ENCODE peak calls at places on chromosomes 12 and 14, in ten cellular contexts. D, M, Q, K, P, E, I, R, G and V are unnamed samples.

GRCh38 chr12:97276198-97276580 is 186.4 kb upstream of the RMST start:
- DNase-seq in G (no peak), R (no peak), D (no peak), K (no peak), I (no peak), E (no peak), Q (peak; percentile 23), P (no peak), M (no peak), V (no peak)

GRCh38 chr14:34781242-34781641 is 66.8 kb upstream of the CFL2 start:
- DNase-seq in D (no peak), M (no peak), R (no peak), G (peak; percentile 24), Q (no peak), P (no peak), E (peak; percentile 73), I (no peak), K (peak; percentile 92), V (no peak)

GRCh38 chr12:9327307-9327706 is 119.1 kb upstream of the PZP start:
- DNase-seq in I (no peak), K (no peak), Q (no peak), E (no peak), R (no peak), M (no peak), D (no peak), P (no peak), G (no peak), V (no peak)

GRCh38 chr12:104641862-104642261 is 185.1 kb downstream of the CHST11 start:
- DNase-seq in K (no peak), Q (no peak), G (no peak), R (peak; percentile 68), P (no peak), D (peak; percentile 77), E (no peak), I (no peak), M (no peak), V (peak; percentile 64)

GRCh38 chr12:54658306-54659264 is 10.4 kb upstream of the DCD start:
- DNase-seq in P (peak; percentile 89), K (peak; percentile 33), I (peak; percentile 56), G (peak; percentile 15), E (no peak), Q (peak; percentile 46), M (no peak), R (peak; percentile 58), D (peak; percentile 30), V (no peak)

GRCh38 chr12:11635341-11635740 is 14.1 kb upstream of the ETV6 start:
- DNase-seq in E (no peak), R (no peak), G (no peak), K (peak; percentile 26), Q (no peak), M (no peak), D (no peak), P (no peak), I (no peak), V (no peak)

GRCh38 chr12:56518570-56518969 is 3.0 kb upstream of the RBMS2 start:
- DNase-seq in G (no peak), R (no peak), M (no peak), Q (no peak), E (no peak), K (no peak), D (no peak), P (no peak), I (no peak), V (no peak)

GRCh38 chr14:24298892-24299254 is 707 bp downstream of the DHRS1 start:
- DNase-seq in K (peak; percentile 76), M (no peak), P (peak; percentile 58), G (no peak), R (no peak), Q (no peak), I (no peak), E (peak; percentile 23), D (no peak), V (no peak)

GRCh38 chr14:91389173-91389572 is 28.4 kb downstream of the CCDC88C start:
- DNase-seq in I (no peak), K (no peak), P (no peak), E (no peak), G (no peak), R (no peak), M (no peak), D (no peak), Q (no peak), V (no peak)

GRCh38 chr12:112557954-112558630 is 139.3 kb downstream of the PTPN11 start:
- DNase-seq in I (no peak), R (no peak), E (no peak), D (no peak), K (no peak), M (no peak), G (no peak), Q (no peak), P (no peak), V (no peak)

GRCh38 chr14:50783542-50783941 is 47.4 kb downstream of the NIN start:
- DNase-seq in I (no peak), E (no peak), K (no peak), R (no peak), Q (no peak), D (no peak), M (no peak), P (no peak), G (no peak), V (no peak)

DNA sequence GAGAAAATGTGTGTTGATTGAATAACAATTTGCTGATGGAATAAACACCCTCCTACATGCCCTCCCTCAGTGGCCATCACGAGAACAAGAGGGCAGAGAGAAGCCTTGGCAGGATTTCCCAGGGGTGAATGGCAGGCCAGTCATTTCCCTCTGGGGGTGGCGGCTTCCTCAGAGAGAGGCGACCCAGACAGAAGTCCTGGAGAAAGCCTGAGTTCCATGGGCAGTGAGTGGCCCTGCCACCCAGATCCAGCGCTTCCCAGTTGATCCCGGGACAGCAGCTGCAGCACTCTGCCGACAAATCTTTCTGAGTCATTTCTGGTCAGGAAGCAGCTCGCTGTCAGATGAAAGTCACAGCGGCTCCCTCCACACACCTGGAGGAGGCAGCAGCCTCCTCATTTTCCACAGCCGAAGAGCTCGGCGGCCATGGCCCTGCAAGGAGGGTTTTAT is 123.0 kb downstream of the SCARB1 start:
- DNase-seq in Q (no peak), R (no peak), P (peak; percentile 56), K (peak; percentile 49), M (no peak), E (no peak), G (no peak), D (no peak), I (peak; percentile 44), V (no peak)
- TF ChIP-seq CTCF in Q (no peak), R (no peak), P (no peak), K (no peak), M (no peak), E (no peak), G (no peak), D (no peak), I (peak; percentile 41), V (peak; percentile 6)

DNA sequence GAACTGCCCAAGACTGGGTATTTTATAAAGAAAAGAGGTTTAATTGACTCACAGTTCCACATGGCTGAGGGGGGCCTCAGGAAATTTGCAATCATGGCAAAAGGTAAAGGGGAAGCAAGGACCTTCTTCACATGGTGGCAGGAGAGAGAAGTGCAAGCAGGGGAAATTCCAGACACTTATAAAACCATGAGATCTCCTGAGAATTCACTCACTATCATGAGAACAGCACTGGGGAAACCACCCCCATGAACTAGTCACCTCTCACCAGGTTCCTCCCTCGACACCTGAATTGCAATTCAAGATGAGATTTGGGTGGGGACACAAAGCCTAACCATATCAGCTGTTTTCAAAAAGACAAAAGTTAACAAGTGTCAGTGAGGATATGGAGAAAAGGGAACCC is 112.6 kb downstream of the FOXA1 start:
- DNase-seq in R (no peak), P (no peak), I (no peak), D (no peak), Q (no peak), G (no peak), E (no peak), K (no peak), M (no peak), V (no peak)
- TF ChIP-seq CTCF in R (no peak), P (no peak), I (no peak), D (no peak), Q (no peak), G (no peak), E (no peak), K (no peak), M (no peak), V (no peak)

GRCh38 chr12:89710873-89711179 is 2.2 kb upstream of the ATP2B1 start:
- DNase-seq in Q (no peak), K (peak; percentile 29), R (no peak), P (no peak), I (no peak), E (no peak), G (no peak), M (no peak), D (no peak), V (no peak)

GRCh38 chr12:89709994-89710872 is 1.6 kb upstream of the ATP2B1 start:
- DNase-seq in Q (peak; percentile 61), E (no peak), K (peak; percentile 61), R (peak; percentile 55), G (no peak), D (no peak), P (peak; percentile 69), I (no peak), M (peak; percentile 46), V (no peak)

GRCh38 chr12:89707992-89708792 is 446 bp downstream of the ATP2B1 start:
- DNase-seq in K (no peak), E (no peak), Q (peak; percentile 14), I (peak; percentile 47), D (no peak), G (no peak), P (peak; percentile 59), R (peak; percentile 38), M (peak; percentile 23), V (peak; percentile 68)

GRCh38 chr12:89708793-89709156 is at the start of gene ATP2B1:
- DNase-seq in E (peak; percentile 61), G (no peak), D (peak; percentile 96), Q (peak; percentile 68), M (peak; percentile 70), I (peak; percentile 77), P (peak; percentile 96), R (peak; percentile 90), K (peak; percentile 77), V (peak; percentile 96)

GRCh38 chr12:89709157-89709993 is 737 bp upstream of the ATP2B1 start:
- DNase-seq in I (peak; percentile 98), E (peak; percentile 99), P (peak; percentile 99), M (peak; percentile 98), D (peak; percentile 100), Q (peak; percentile 92), R (peak; percentile 99), K (peak; percentile 98), G (peak; percentile 75), V (peak; percentile 100)
- TF ChIP-seq CTCF in I (no peak), E (no peak), P (no peak), M (no peak), D (no peak), Q (no peak), R (no peak), K (no peak), G (no peak), V (no peak)

GRCh38 chr14:56394826-56395543 is 184.6 kb upstream of the TMEM260 start:
- DNase-seq in P (no peak), D (no peak), I (no peak), R (no peak), G (no peak), E (no peak), Q (no peak), K (no peak), M (no peak), V (no peak)
- TF ChIP-seq CTCF in P (no peak), D (no peak), I (no peak), R (no peak), G (no peak), E (no peak), Q (no peak), K (no peak), M (no peak), V (no peak)